ENCODE peak calls at places on chromosomes 1 and 21, in six cellular contexts. One of them, this sample, is unnamed.

GRCh38 chr1:197675475-197676324 is 99.6 kb downstream of the DENND1B start:
- DNase-seq in H1: no peak
- DNase-seq in GM12878: no peak
- DNase-seq in WTC11: no peak
- DNase-seq in K562: no peak
- DNase-seq in GM23338: peak
- DNase-seq in this sample: no peak

GRCh38 chr1:221718391-221719277 is 23.3 kb downstream of the DUSP10 start:
- DNase-seq in K562: no peak
- DNase-seq in GM12878: no peak
- DNase-seq in H1: no peak
- DNase-seq in GM23338: peak
- DNase-seq in WTC11: no peak
- DNase-seq in this sample: peak

GRCh38 chr1:24555591-24556413 is at the start of gene NCMAP:
- DNase-seq in K562: peak
- DNase-seq in WTC11: peak
- DNase-seq in H1: no peak
- DNase-seq in GM23338: peak
- DNase-seq in GM12878: no peak
- DNase-seq in this sample: peak

GRCh38 chr1:212125654-212126053 is 90.1 kb downstream of the DTL start:
- DNase-seq in H1: no peak
- DNase-seq in WTC11: no peak
- DNase-seq in GM23338: no peak
- DNase-seq in K562: no peak
- DNase-seq in GM12878: no peak
- DNase-seq in this sample: no peak

GRCh38 chr21:36909901-36910561 is 56.4 kb downstream of the HLCS start:
- DNase-seq in GM12878: no peak
- DNase-seq in H1: no peak
- DNase-seq in GM23338: no peak
- DNase-seq in WTC11: no peak
- DNase-seq in K562: no peak
- DNase-seq in this sample: peak

GRCh38 chr1:10204003-10204642 is 6.2 kb upstream of the KIF1B start:
- DNase-seq in K562: no peak
- DNase-seq in GM12878: no peak
- DNase-seq in WTC11: no peak
- DNase-seq in GM23338: no peak
- DNase-seq in H1: no peak
- DNase-seq in this sample: no peak

GRCh38 chr1:27116697-27117096 is 38.2 kb downstream of the SLC9A1 start:
- DNase-seq in GM23338: no peak
- DNase-seq in GM12878: no peak
- DNase-seq in H1: no peak
- DNase-seq in WTC11: no peak
- DNase-seq in K562: no peak
- DNase-seq in this sample: no peak

GRCh38 chr1:15575549-15576150 is 9.2 kb downstream of the AGMAT start:
- DNase-seq in H1: no peak
- DNase-seq in K562: no peak
- DNase-seq in GM12878: no peak
- DNase-seq in WTC11: no peak
- DNase-seq in GM23338: no peak
- DNase-seq in this sample: no peak

GRCh38 chr1:247296599-247297180 is 35.0 kb downstream of the ZNF496 start:
- DNase-seq in GM12878: no peak
- DNase-seq in H1: no peak
- DNase-seq in K562: peak
- DNase-seq in GM23338: no peak
- DNase-seq in WTC11: no peak
- DNase-seq in this sample: no peak

GRCh38 chr1:178946855-178947687 is 76.2 kb upstream of the ANGPTL1 start:
- DNase-seq in H1: no peak
- DNase-seq in K562: no peak
- DNase-seq in WTC11: no peak
- DNase-seq in GM23338: no peak
- DNase-seq in GM12878: no peak
- DNase-seq in this sample: peak

GRCh38 chr1:32855861-32856617 is 14.7 kb downstream of the FNDC5 start:
- DNase-seq in K562: no peak
- DNase-seq in GM23338: no peak
- DNase-seq in GM12878: no peak
- DNase-seq in H1: no peak
- DNase-seq in WTC11: no peak
- DNase-seq in this sample: no peak

GRCh38 chr1:26702680-26703038 is 6.8 kb downstream of the ARID1A start:
- DNase-seq in WTC11: no peak
- DNase-seq in GM12878: no peak
- DNase-seq in K562: no peak
- DNase-seq in GM23338: no peak
- DNase-seq in H1: no peak
- DNase-seq in this sample: no peak

GRCh38 chr1:1550591-1551432 is 10.4 kb upstream of the TMEM240 start:
- DNase-seq in K562: peak
- DNase-seq in WTC11: no peak
- DNase-seq in GM12878: no peak
- DNase-seq in H1: no peak
- DNase-seq in GM23338: peak
- DNase-seq in this sample: peak

GRCh38 chr1:114345930-114346479 is 165.0 kb downstream of the TRIM33 start:
- DNase-seq in GM12878: no peak
- DNase-seq in WTC11: peak
- DNase-seq in H1: no peak
- DNase-seq in K562: peak
- DNase-seq in GM23338: peak
- DNase-seq in this sample: no peak

GRCh38 chr1:205961405-205961804 is 18.1 kb upstream of the SLC26A9 start:
- DNase-seq in WTC11: no peak
- DNase-seq in GM12878: no peak
- DNase-seq in H1: no peak
- DNase-seq in K562: no peak
- DNase-seq in GM23338: no peak
- DNase-seq in this sample: no peak

GRCh38 chr1:225662155-225662554 is 9.2 kb upstream of the ENAH start:
- DNase-seq in GM23338: no peak
- DNase-seq in H1: no peak
- DNase-seq in WTC11: no peak
- DNase-seq in K562: no peak
- DNase-seq in GM12878: no peak
- DNase-seq in this sample: no peak

GRCh38 chr1:218209351-218209861 is 75.7 kb upstream of the RRP15 start:
- DNase-seq in WTC11: no peak
- DNase-seq in H1: no peak
- DNase-seq in K562: no peak
- DNase-seq in GM23338: no peak
- DNase-seq in GM12878: no peak
- DNase-seq in this sample: no peak

GRCh38 chr1:181129771-181130606 is 41.5 kb downstream of the IER5 start:
- DNase-seq in GM12878: no peak
- DNase-seq in GM23338: no peak
- DNase-seq in K562: peak
- DNase-seq in WTC11: no peak
- DNase-seq in H1: no peak
- DNase-seq in this sample: no peak

GRCh38 chr1:60171793-60172192 is 98.2 kb upstream of the C1orf87 start:
- DNase-seq in H1: no peak
- DNase-seq in K562: no peak
- DNase-seq in GM12878: no peak
- DNase-seq in WTC11: no peak
- DNase-seq in GM23338: no peak
- DNase-seq in this sample: no peak

GRCh38 chr1:174785506-174785905 is 214.2 kb upstream of the CACYBP start:
- DNase-seq in H1: no peak
- DNase-seq in GM23338: no peak
- DNase-seq in GM12878: no peak
- DNase-seq in K562: no peak
- DNase-seq in WTC11: no peak
- DNase-seq in this sample: no peak
- TF ChIP-seq CREB1 in H1: no peak
- TF ChIP-seq CREB1 in GM23338: no peak
- TF ChIP-seq CREB1 in GM12878: no peak
- TF ChIP-seq CREB1 in K562: no peak
- TF ChIP-seq CREB1 in WTC11: no peak
- TF ChIP-seq CREB1 in this sample: no peak

GRCh38 chr1:58162952-58163550 is 383.5 kb downstream of the OMA1 start:
- DNase-seq in H1: peak
- DNase-seq in GM23338: peak
- DNase-seq in GM12878: no peak
- DNase-seq in WTC11: peak
- DNase-seq in K562: peak
- DNase-seq in this sample: peak
- TF ChIP-seq CREB1 in H1: no peak
- TF ChIP-seq CREB1 in GM23338: no peak
- TF ChIP-seq CREB1 in GM12878: no peak
- TF ChIP-seq CREB1 in WTC11: no peak
- TF ChIP-seq CREB1 in K562: no peak
- TF ChIP-seq CREB1 in this sample: no peak

GRCh38 chr1:8892026-8892425 is 13.5 kb upstream of the ENO1 start:
- DNase-seq in GM23338: no peak
- DNase-seq in H1: no peak
- DNase-seq in WTC11: no peak
- DNase-seq in GM12878: no peak
- DNase-seq in K562: no peak
- DNase-seq in this sample: no peak

GRCh38 chr1:8886589-8886988 is 8.1 kb upstream of the ENO1 start:
- DNase-seq in GM23338: no peak
- DNase-seq in GM12878: no peak
- DNase-seq in K562: no peak
- DNase-seq in WTC11: no peak
- DNase-seq in H1: no peak
- DNase-seq in this sample: no peak

GRCh38 chr1:8889103-8889846 is 10.8 kb upstream of the ENO1 start:
- DNase-seq in H1: no peak
- DNase-seq in WTC11: no peak
- DNase-seq in GM23338: no peak
- DNase-seq in K562: no peak
- DNase-seq in GM12878: no peak
- DNase-seq in this sample: no peak

GRCh38 chr1:8891405-8891804 is 12.9 kb upstream of the ENO1 start:
- DNase-seq in K562: no peak
- DNase-seq in H1: no peak
- DNase-seq in GM23338: no peak
- DNase-seq in GM12878: no peak
- DNase-seq in WTC11: no peak
- DNase-seq in this sample: no peak

DNA sequence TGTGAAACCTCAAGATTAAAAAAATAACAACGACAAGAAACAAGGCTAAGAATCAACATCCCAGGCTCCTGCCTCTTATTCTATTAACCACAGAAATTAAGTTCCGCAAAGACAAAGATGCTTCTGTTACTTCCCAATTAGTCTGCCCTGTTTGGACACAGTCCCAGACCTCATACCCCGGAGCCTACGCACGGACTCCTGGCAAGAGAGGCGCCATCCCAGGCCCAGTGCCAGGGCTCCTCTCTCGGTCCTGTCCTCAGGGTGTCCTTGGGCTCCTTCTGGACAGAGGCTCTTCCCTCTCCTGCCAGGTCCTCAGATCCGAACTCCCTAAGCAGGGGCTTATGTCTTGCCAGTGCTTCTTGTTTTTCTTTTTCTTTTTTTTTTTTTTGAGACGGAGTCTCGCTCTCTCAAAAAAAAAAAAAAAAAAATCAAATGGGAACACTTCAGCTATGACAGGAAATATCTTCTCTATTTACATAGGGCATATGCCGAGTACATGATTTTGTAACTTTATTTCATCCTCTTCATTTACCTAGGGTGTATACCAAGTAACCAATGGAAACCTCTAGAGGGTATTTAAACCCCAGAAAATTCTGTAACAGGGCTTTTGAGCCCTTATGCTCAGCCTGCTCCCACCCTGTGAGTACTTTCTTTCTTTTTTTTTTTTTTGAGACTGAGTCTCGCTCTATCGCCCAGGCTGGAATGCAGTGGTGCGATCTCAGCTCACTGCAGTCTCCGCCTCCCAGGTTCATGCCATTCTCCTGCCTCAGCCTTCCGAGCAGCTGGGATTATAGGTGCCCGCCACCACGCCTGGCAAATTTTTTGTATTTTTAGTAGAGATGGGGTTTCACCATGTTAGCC is 11.7 kb upstream of the ENO1 start:
- DNase-seq in K562: no peak
- DNase-seq in GM23338: no peak
- DNase-seq in H1: no peak
- DNase-seq in WTC11: no peak
- DNase-seq in GM12878: no peak
- DNase-seq in this sample: no peak
- TF ChIP-seq CREB1 in K562: no peak
- TF ChIP-seq CREB1 in GM23338: no peak
- TF ChIP-seq CREB1 in H1: no peak
- TF ChIP-seq CREB1 in WTC11: no peak
- TF ChIP-seq CREB1 in GM12878: no peak
- TF ChIP-seq CREB1 in this sample: no peak

GRCh38 chr1:64133036-64133435 is 70.4 kb upstream of the UBE2U start:
- DNase-seq in H1: no peak
- DNase-seq in GM12878: no peak
- DNase-seq in K562: no peak
- DNase-seq in WTC11: no peak
- DNase-seq in GM23338: no peak
- DNase-seq in this sample: no peak

GRCh38 chr1:64136749-64137568 is 66.5 kb upstream of the UBE2U start:
- DNase-seq in K562: peak
- DNase-seq in GM12878: peak
- DNase-seq in WTC11: peak
- DNase-seq in GM23338: peak
- DNase-seq in H1: peak
- DNase-seq in this sample: peak

GRCh38 chr1:64136296-64136695 is 67.1 kb upstream of the UBE2U start:
- DNase-seq in GM12878: no peak
- DNase-seq in K562: no peak
- DNase-seq in H1: no peak
- DNase-seq in GM23338: no peak
- DNase-seq in WTC11: no peak
- DNase-seq in this sample: no peak

GRCh38 chr1:64137569-64137936 is 65.9 kb upstream of the UBE2U start:
- DNase-seq in WTC11: no peak
- DNase-seq in GM23338: no peak
- DNase-seq in K562: no peak
- DNase-seq in GM12878: no peak
- DNase-seq in H1: no peak
- DNase-seq in this sample: no peak

DNA sequence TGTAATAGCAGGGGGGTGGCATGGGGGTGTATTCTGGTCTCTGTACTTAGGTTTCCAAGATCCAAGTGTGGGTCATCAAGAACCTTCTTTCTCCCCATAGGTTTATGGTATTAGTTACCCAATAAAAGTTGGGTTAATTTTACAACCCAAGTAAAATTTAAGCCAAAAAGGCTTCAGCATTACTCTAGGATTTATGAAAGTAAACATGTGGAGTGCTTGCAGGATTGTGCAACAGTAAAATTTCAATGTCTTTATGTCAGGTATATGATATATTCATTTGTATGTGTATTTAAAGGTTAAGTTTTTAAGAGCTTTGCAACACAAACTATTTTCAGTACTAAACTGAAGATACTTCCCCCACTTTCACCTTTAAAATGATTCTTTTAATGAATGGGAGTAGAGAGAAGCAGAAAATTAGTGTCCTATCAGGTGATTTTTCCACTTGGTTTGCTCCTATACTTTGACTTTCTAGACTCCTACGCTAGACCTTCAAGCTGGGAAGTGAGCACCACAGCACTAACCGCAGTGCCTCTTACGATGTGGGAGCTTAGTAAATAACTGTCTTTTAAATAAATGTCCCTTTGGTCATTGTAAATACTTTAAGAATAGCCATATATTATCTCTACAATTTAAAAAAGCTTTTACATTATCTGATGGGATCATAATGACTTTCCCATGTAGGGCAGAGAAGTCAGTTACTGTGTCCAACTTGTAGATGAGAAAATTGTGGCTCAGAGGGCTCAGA is 67.8 kb upstream of the UBE2U start:
- DNase-seq in K562: no peak
- DNase-seq in WTC11: no peak
- DNase-seq in GM23338: no peak
- DNase-seq in GM12878: no peak
- DNase-seq in H1: no peak
- DNase-seq in this sample: no peak
- TF ChIP-seq CREB1 in K562: no peak
- TF ChIP-seq CREB1 in WTC11: no peak
- TF ChIP-seq CREB1 in GM23338: no peak
- TF ChIP-seq CREB1 in GM12878: no peak
- TF ChIP-seq CREB1 in H1: no peak
- TF ChIP-seq CREB1 in this sample: no peak